ENCODE peak calls at places on chromosomes 1 and 21, in seven cellular contexts. P is brain microvascular endothelial cell, J is IMR-90, C is A549, F is MM.1S, Y is AG09309, U is hepatocyte. R is an unnamed sample.

GRCh38 chr21:33650230-33650629 is 7.9 kb downstream of the ITSN1 start:
- DNase-seq in P (no peak), J (no peak), C (no peak), F (no peak), Y (no peak), U (no peak), R (no peak)

GRCh38 chr1:176098560-176098959 is 108.5 kb downstream of the COP1 start:
- DNase-seq in P (no peak), J (no peak), C (no peak), F (no peak), Y (no peak), U (no peak), R (no peak)

GRCh38 chr1:176136891-176137290 is 70.2 kb downstream of the COP1 start:
- DNase-seq in P (no peak), J (no peak), C (no peak), F (no peak), Y (no peak), U (no peak), R (no peak)

GRCh38 chr1:97209381-97209780 is 487.8 kb downstream of the PTBP2 start:
- DNase-seq in P (no peak), J (peak; percentile 9), C (no peak), F (no peak), Y (no peak), U (no peak), R (no peak)

GRCh38 chr1:112256413-112256812 is 139.6 kb upstream of the CTTNBP2NL start:
- DNase-seq in P (no peak), J (no peak), C (no peak), F (no peak), Y (no peak), U (no peak), R (no peak)

GRCh38 chr1:245762396-245762910 is 607.7 kb downstream of the KIF26B start:
- DNase-seq in P (no peak), J (no peak), C (no peak), F (no peak), Y (no peak), U (no peak), R (no peak)

GRCh38 chr1:55060133-55060999 is 21.0 kb downstream of the PCSK9 start:
- DNase-seq in P (no peak), J (no peak), C (no peak), F (no peak), Y (no peak), U (no peak), R (peak; percentile 13)

GRCh38 chr1:186738896-186739295 is 58.7 kb upstream of the PTGS2 start:
- DNase-seq in P (no peak), J (no peak), C (no peak), F (no peak), Y (no peak), U (no peak), R (no peak)

GRCh38 chr1:20233866-20234265 is 47.5 kb upstream of the PLA2G2C start:
- DNase-seq in P (no peak), J (no peak), C (no peak), F (no peak), Y (no peak), U (no peak), R (no peak)

DNA sequence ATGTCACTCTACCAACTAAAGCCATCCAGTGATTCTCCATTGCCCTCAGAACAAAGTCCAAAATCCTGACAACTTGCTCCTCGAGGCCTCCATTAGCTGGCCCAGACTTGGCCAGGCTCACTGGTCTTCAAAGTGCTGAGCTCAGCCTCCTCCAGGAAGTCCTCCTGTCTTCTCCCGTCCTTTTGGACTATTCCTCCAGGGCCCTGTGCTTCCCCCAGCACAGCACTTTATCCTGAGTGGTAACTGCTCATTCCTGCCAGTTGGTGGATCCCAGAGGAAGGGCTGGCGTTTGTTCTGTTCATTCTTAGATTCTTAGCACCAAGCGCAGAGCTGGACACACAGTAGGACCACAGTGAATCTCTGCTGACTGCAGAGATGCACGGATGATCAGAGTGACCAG is 179.9 kb downstream of the PTPRU start:
- DNase-seq in P (no peak), J (no peak), C (peak; percentile 7), F (no peak), Y (no peak), U (no peak), R (no peak)
- TF ChIP-seq CTCF in P (peak; percentile 37), J (no peak), C (no peak), F (no peak), Y (no peak), U (no peak), R (peak; percentile 40)

GRCh38 chr1:88200545-88200944 is 483.5 kb upstream of the PKN2 start:
- DNase-seq in P (no peak), J (no peak), C (no peak), F (no peak), Y (no peak), U (no peak), R (no peak)
- H3K4me3 ChIP-seq in P (no peak overlapping the region), J (no peak overlapping the region), C (no peak overlapping the region), F (no peak overlapping the region), Y (no peak overlapping the region), U (no peak overlapping the region), R (no peak overlapping the region)

DNA sequence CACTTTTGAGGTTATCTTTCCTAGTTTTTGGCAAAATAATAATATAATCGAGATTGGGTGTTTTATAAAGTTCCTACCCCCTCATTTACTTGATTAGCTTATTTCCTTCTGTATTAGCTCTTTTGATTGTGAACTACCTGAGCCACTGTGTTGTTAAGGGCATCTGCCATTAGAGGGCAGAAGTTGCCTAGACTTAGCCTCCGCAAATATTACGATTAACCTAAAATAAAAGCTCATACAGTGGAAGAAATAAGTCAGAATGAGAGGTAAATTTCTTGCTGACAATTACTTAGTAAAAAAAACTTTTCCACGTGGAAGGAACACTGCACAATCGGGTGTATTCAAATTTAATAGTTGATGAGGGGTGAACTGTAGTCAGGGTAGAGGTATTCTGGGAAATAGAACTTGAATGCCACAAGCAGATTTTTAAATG is 2.3 kb downstream of the H3-3A start:
- DNase-seq in P (peak; percentile 61), J (peak; percentile 72), C (peak; percentile 65), F (peak; percentile 77), Y (no peak), U (peak; percentile 75), R (no peak)
- TF ChIP-seq CTCF in P (peak; percentile 84), J (peak; percentile 84), C (peak; percentile 47), F (peak; percentile 83), Y (peak; percentile 83), U (peak; percentile 72), R (peak; percentile 82)

GRCh38 chr21:28699186-28699585 is 293.5 kb downstream of the LTN1 start:
- DNase-seq in P (no peak), J (no peak), C (no peak), F (no peak), Y (no peak), U (no peak), R (no peak)

GRCh38 chr21:28699591-28700259 is 293.0 kb downstream of the LTN1 start:
- DNase-seq in P (no peak), J (no peak), C (no peak), F (no peak), Y (no peak), U (no peak), R (no peak)

GRCh38 chr21:28705616-28706015 is 287.1 kb downstream of the LTN1 start:
- DNase-seq in P (peak; percentile 52), J (peak; percentile 33), C (no peak), F (no peak), Y (no peak), U (no peak), R (no peak)

DNA sequence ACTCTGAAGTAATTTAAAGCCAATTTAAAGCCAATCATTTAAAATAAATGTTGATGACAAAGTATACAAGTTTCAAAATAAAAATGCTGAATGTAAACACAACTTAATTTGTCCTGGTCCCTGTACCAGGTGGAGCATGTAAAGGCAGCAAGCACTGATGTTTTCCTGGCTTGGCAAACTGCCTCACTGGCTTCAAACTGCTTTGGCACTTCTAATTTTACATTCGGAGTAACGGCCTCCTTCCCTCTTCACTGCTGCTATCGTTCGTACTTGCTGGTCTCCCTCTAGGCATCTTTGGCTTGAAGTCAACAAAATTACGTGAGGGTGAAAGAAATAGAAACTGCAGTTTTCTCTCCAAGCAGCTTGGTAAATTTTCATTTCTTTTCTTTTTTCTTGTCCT is 287.9 kb downstream of the LTN1 start:
- DNase-seq in P (no peak), J (peak; percentile 12), C (no peak), F (no peak), Y (no peak), U (peak; percentile 8), R (no peak)
- H3K4me3 ChIP-seq in P (no peak overlapping the region), J (no peak overlapping the region), C (no peak overlapping the region), F (no peak overlapping the region), Y (no peak overlapping the region), U (no peak overlapping the region), R (no peak overlapping the region)

DNA sequence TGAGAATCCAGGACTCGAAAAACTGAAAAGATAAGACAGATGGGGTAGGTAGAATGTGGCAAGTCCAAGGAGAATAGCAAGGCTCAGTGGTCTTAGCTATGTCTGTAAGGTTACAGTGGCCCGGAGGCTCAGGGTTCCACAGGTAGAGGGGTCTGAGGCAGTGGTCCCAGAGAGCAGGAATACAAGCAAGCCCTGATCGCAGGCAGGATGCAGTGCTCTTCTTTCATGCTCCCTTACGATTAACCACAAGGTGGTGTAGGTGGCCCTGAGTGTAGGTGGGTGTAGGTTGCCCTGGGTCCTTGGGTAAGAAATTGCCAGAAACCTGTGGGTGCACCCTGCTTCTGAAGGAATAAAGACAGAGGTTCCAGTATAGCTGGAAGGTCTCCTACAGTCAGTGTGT is 99.1 kb upstream of the RAB3GAP2 start:
- DNase-seq in P (no peak), J (no peak), C (no peak), F (no peak), Y (no peak), U (peak; percentile 20), R (no peak)
- TF ChIP-seq CTCF in P (no peak), J (no peak), C (no peak), F (no peak), Y (no peak), U (no peak), R (no peak)

GRCh38 chr1:15851251-15852035 is 3.9 kb downstream of the SPEN start:
- DNase-seq in P (no peak), J (no peak), C (no peak), F (no peak), Y (no peak), U (no peak), R (no peak)
- H3K4me3 ChIP-seq in P (no peak overlapping the region), J (no peak overlapping the region), C (no peak overlapping the region), F (peak overlapping the region; percentile 39), Y (no peak overlapping the region), U (peak overlapping the region; percentile 92), R (peak overlapping the region; percentile 9)

GRCh38 chr1:114195819-114196218 is 42.1 kb upstream of the SYT6 start:
- DNase-seq in P (no peak), J (no peak), C (no peak), F (no peak), Y (no peak), U (no peak), R (no peak)

GRCh38 chr1:114192328-114192727 is 38.7 kb upstream of the SYT6 start:
- DNase-seq in P (no peak), J (no peak), C (no peak), F (no peak), Y (no peak), U (no peak), R (no peak)

GRCh38 chr1:114199017-114199594 is 45.4 kb upstream of the SYT6 start:
- DNase-seq in P (no peak), J (no peak), C (no peak), F (no peak), Y (no peak), U (no peak), R (no peak)

GRCh38 chr1:114201486-114201885 is 47.8 kb upstream of the SYT6 start:
- DNase-seq in P (no peak), J (no peak), C (no peak), F (no peak), Y (no peak), U (no peak), R (no peak)

GRCh38 chr1:114196992-114197907 is 43.6 kb upstream of the SYT6 start:
- DNase-seq in P (no peak), J (no peak), C (no peak), F (no peak), Y (no peak), U (no peak), R (no peak)
- TF ChIP-seq CTCF in P (no peak), J (no peak), C (no peak), F (no peak), Y (no peak), U (no peak), R (no peak)